ENCODE peak calls at places on chromosome 6, in seven cellular contexts. D, M, E, I, Q, Z and Y are unnamed samples.

GRCh38 chr6:46933751-46934150 is 12.0 kb upstream of the ADGRF5 start:
- DNase-seq in D (no peak), M (no peak), E (no peak), I (no peak), Q (no peak), Z (no peak), Y (no peak)

GRCh38 chr6:168412456-168412855 is 28.5 kb upstream of the SMOC2 start:
- DNase-seq in D (no peak), M (no peak), E (no peak), I (no peak), Q (no peak), Z (no peak), Y (no peak)

GRCh38 chr6:105345506-105345905 is 57.4 kb downstream of the PREP start:
- DNase-seq in D (no peak), M (no peak), E (no peak), I (no peak), Q (no peak), Z (no peak), Y (no peak)

GRCh38 chr6:113276631-113277030 is 580.5 kb upstream of the MARCKS start:
- DNase-seq in D (no peak), M (no peak), E (no peak), I (no peak), Q (no peak), Z (no peak), Y (no peak)

GRCh38 chr6:109759098-109759855 is 68.2 kb downstream of the FIG4 start:
- DNase-seq in D (no peak), M (no peak), E (no peak), I (no peak), Q (no peak), Z (no peak), Y (no peak)

GRCh38 chr6:30493643-30494250 is 4.4 kb downstream of the HLA-E start:
- DNase-seq in D (no peak), M (no peak), E (no peak), I (peak; percentile 35), Q (no peak), Z (no peak), Y (no peak)

GRCh38 chr6:73203098-73203497 is 22.2 kb downstream of the KHDC1L start:
- DNase-seq in D (no peak), M (no peak), E (no peak), I (no peak), Q (no peak), Z (no peak), Y (no peak)

GRCh38 chr6:17165383-17165782 is 63.5 kb downstream of the STMND1 start:
- DNase-seq in D (no peak), M (no peak), E (no peak), I (no peak), Q (no peak), Z (no peak), Y (no peak)

GRCh38 chr6:150881911-150882481 is 16.5 kb downstream of the MTHFD1L start:
- DNase-seq in D (no peak), M (no peak), E (no peak), I (no peak), Q (no peak), Z (no peak), Y (peak; percentile 93)

GRCh38 chr6:157755752-157756411 is 67.2 kb upstream of the SNX9 start:
- DNase-seq in D (no peak), M (no peak), E (no peak), I (peak; percentile 37), Q (no peak), Z (no peak), Y (peak; percentile 30)

GRCh38 chr6:139062921-139063320 is 34.4 kb downstream of the ABRACL start:
- DNase-seq in D (no peak), M (no peak), E (no peak), I (no peak), Q (no peak), Z (no peak), Y (no peak)